ENCODE peak calls at places on chromosomes 7 and 10, in nine cellular contexts. One of them, this sample, is unnamed. For H3K9me3, the result is how much of the 10 kb centered on the place peaks cover.

GRCh38 chr10:24207781-24208611 is 942 bp upstream of the KIAA1217 start:
- DNase-seq in sigmoid colon: no peak
- DNase-seq in transverse colon: peak
- DNase-seq in GM12878: no peak
- DNase-seq in HepG2: peak
- DNase-seq in ovary: peak
- DNase-seq in upper lobe of left lung: peak
- DNase-seq in A549: no peak
- DNase-seq in tibial nerve: peak
- DNase-seq in this sample: peak

GRCh38 chr10:63264852-63265617 is 131.9 kb downstream of the NRBF2 start:
- DNase-seq in sigmoid colon: no peak
- DNase-seq in transverse colon: peak
- DNase-seq in GM12878: no peak
- DNase-seq in HepG2: peak
- DNase-seq in ovary: peak
- DNase-seq in upper lobe of left lung: no peak
- DNase-seq in A549: peak
- DNase-seq in tibial nerve: peak
- DNase-seq in this sample: no peak

GRCh38 chr10:123154943-123155505 is 822 bp downstream of the BUB3 start:
- DNase-seq in sigmoid colon: no peak
- DNase-seq in transverse colon: peak
- DNase-seq in GM12878: no peak
- DNase-seq in HepG2: peak
- DNase-seq in ovary: no peak
- DNase-seq in upper lobe of left lung: peak
- DNase-seq in A549: no peak
- DNase-seq in tibial nerve: no peak
- DNase-seq in this sample: no peak

GRCh38 chr7:32218741-32219283 is 148.6 kb upstream of the PDE1C start:
- DNase-seq in sigmoid colon: no peak
- DNase-seq in transverse colon: no peak
- DNase-seq in GM12878: no peak
- DNase-seq in HepG2: no peak
- DNase-seq in ovary: no peak
- DNase-seq in upper lobe of left lung: no peak
- DNase-seq in A549: no peak
- DNase-seq in tibial nerve: no peak
- DNase-seq in this sample: no peak

GRCh38 chr7:82194011-82194410 is 249.6 kb downstream of the CACNA2D1 start:
- DNase-seq in sigmoid colon: no peak
- DNase-seq in transverse colon: no peak
- DNase-seq in GM12878: no peak
- DNase-seq in HepG2: no peak
- DNase-seq in ovary: no peak
- DNase-seq in upper lobe of left lung: no peak
- DNase-seq in A549: no peak
- DNase-seq in tibial nerve: no peak
- DNase-seq in this sample: no peak

GRCh38 chr10:44520651-44521050 is 135.8 kb upstream of the CXCL12 start:
- DNase-seq in sigmoid colon: no peak
- DNase-seq in transverse colon: no peak
- DNase-seq in GM12878: no peak
- DNase-seq in HepG2: no peak
- DNase-seq in ovary: no peak
- DNase-seq in upper lobe of left lung: no peak
- DNase-seq in A549: no peak
- DNase-seq in tibial nerve: no peak
- DNase-seq in this sample: no peak

GRCh38 chr7:23960361-23960760 is 250.3 kb downstream of the STK31 start:
- DNase-seq in sigmoid colon: no peak
- DNase-seq in transverse colon: no peak
- DNase-seq in GM12878: no peak
- DNase-seq in HepG2: no peak
- DNase-seq in ovary: no peak
- DNase-seq in upper lobe of left lung: no peak
- DNase-seq in A549: no peak
- DNase-seq in tibial nerve: no peak
- DNase-seq in this sample: no peak

GRCh38 chr10:105070249-105070648 is 429.2 kb downstream of the SORCS3 start:
- DNase-seq in sigmoid colon: no peak
- DNase-seq in transverse colon: no peak
- DNase-seq in GM12878: no peak
- DNase-seq in HepG2: no peak
- DNase-seq in ovary: no peak
- DNase-seq in upper lobe of left lung: no peak
- DNase-seq in A549: no peak
- DNase-seq in tibial nerve: no peak
- DNase-seq in this sample: no peak

GRCh38 chr7:24665564-24666294 is 91.5 kb downstream of the GSDME start:
- DNase-seq in sigmoid colon: no peak
- DNase-seq in transverse colon: peak
- DNase-seq in GM12878: peak
- DNase-seq in HepG2: peak
- DNase-seq in ovary: peak
- DNase-seq in upper lobe of left lung: no peak
- DNase-seq in A549: peak
- DNase-seq in tibial nerve: peak
- DNase-seq in this sample: no peak

GRCh38 chr10:21020545-21020944 is 123.4 kb upstream of the NEBL start:
- DNase-seq in sigmoid colon: no peak
- DNase-seq in transverse colon: peak
- DNase-seq in GM12878: peak
- DNase-seq in HepG2: peak
- DNase-seq in ovary: no peak
- DNase-seq in upper lobe of left lung: no peak
- DNase-seq in A549: peak
- DNase-seq in tibial nerve: no peak
- DNase-seq in this sample: peak

GRCh38 chr10:103855424-103855823 is at the start of gene SH3PXD2A:
- DNase-seq in sigmoid colon: peak
- DNase-seq in transverse colon: peak
- DNase-seq in GM12878: no peak
- DNase-seq in HepG2: peak
- DNase-seq in ovary: peak
- DNase-seq in upper lobe of left lung: no peak
- DNase-seq in A549: peak
- DNase-seq in tibial nerve: no peak
- DNase-seq in this sample: no peak

GRCh38 chr7:158561659-158562058 is 26.0 kb downstream of the PTPRN2 start:
- DNase-seq in sigmoid colon: no peak
- DNase-seq in transverse colon: no peak
- DNase-seq in GM12878: no peak
- DNase-seq in HepG2: no peak
- DNase-seq in ovary: no peak
- DNase-seq in upper lobe of left lung: no peak
- DNase-seq in A549: no peak
- DNase-seq in tibial nerve: no peak
- DNase-seq in this sample: no peak

GRCh38 chr7:88300401-88300800 is 6.3 kb downstream of the STEAP4 start:
- DNase-seq in sigmoid colon: no peak
- DNase-seq in transverse colon: no peak
- DNase-seq in GM12878: no peak
- DNase-seq in HepG2: no peak
- DNase-seq in ovary: no peak
- DNase-seq in upper lobe of left lung: no peak
- DNase-seq in A549: no peak
- DNase-seq in tibial nerve: no peak
- DNase-seq in this sample: no peak

GRCh38 chr7:66921918-66922486 is 977 bp downstream of the TMEM248 start:
- DNase-seq in sigmoid colon: no peak
- DNase-seq in transverse colon: peak
- DNase-seq in GM12878: peak
- DNase-seq in HepG2: peak
- DNase-seq in ovary: no peak
- DNase-seq in upper lobe of left lung: no peak
- DNase-seq in A549: no peak
- DNase-seq in tibial nerve: no peak
- DNase-seq in this sample: no peak

GRCh38 chr7:92769361-92769633 is 67.1 kb downstream of the CDK6 start:
- DNase-seq in sigmoid colon: no peak
- DNase-seq in transverse colon: no peak
- DNase-seq in GM12878: no peak
- DNase-seq in HepG2: no peak
- DNase-seq in ovary: no peak
- DNase-seq in upper lobe of left lung: no peak
- DNase-seq in A549: no peak
- DNase-seq in tibial nerve: no peak
- DNase-seq in this sample: no peak

GRCh38 chr10:108736111-108736510 is 1187.2 kb downstream of the XPNPEP1 start:
- DNase-seq in sigmoid colon: no peak
- DNase-seq in transverse colon: no peak
- DNase-seq in GM12878: no peak
- DNase-seq in HepG2: no peak
- DNase-seq in ovary: no peak
- DNase-seq in upper lobe of left lung: no peak
- DNase-seq in A549: no peak
- DNase-seq in tibial nerve: no peak
- DNase-seq in this sample: no peak
- H3K9me3 ChIP-seq in sigmoid colon: under half
- H3K9me3 ChIP-seq in transverse colon: under half
- H3K9me3 ChIP-seq in GM12878: under half
- H3K9me3 ChIP-seq in HepG2: half or more
- H3K9me3 ChIP-seq in ovary: under half
- H3K9me3 ChIP-seq in upper lobe of left lung: under half
- H3K9me3 ChIP-seq in A549: under half
- H3K9me3 ChIP-seq in tibial nerve: under half
- H3K9me3 ChIP-seq in this sample: under half

GRCh38 chr7:47380325-47381131 is 201.4 kb downstream of the TNS3 start:
- DNase-seq in sigmoid colon: peak
- DNase-seq in transverse colon: peak
- DNase-seq in GM12878: no peak
- DNase-seq in HepG2: peak
- DNase-seq in ovary: peak
- DNase-seq in upper lobe of left lung: no peak
- DNase-seq in A549: no peak
- DNase-seq in tibial nerve: no peak
- DNase-seq in this sample: peak

GRCh38 chr7:47383064-47383463 is 198.8 kb downstream of the TNS3 start:
- DNase-seq in sigmoid colon: peak
- DNase-seq in transverse colon: peak
- DNase-seq in GM12878: no peak
- DNase-seq in HepG2: no peak
- DNase-seq in ovary: no peak
- DNase-seq in upper lobe of left lung: peak
- DNase-seq in A549: no peak
- DNase-seq in tibial nerve: no peak
- DNase-seq in this sample: peak

GRCh38 chr7:47383696-47384445 is 198.0 kb downstream of the TNS3 start:
- DNase-seq in sigmoid colon: peak
- DNase-seq in transverse colon: peak
- DNase-seq in GM12878: no peak
- DNase-seq in HepG2: no peak
- DNase-seq in ovary: no peak
- DNase-seq in upper lobe of left lung: peak
- DNase-seq in A549: no peak
- DNase-seq in tibial nerve: no peak
- DNase-seq in this sample: peak

GRCh38 chr7:47381132-47381495 is 200.8 kb downstream of the TNS3 start:
- DNase-seq in sigmoid colon: peak
- DNase-seq in transverse colon: no peak
- DNase-seq in GM12878: no peak
- DNase-seq in HepG2: no peak
- DNase-seq in ovary: no peak
- DNase-seq in upper lobe of left lung: no peak
- DNase-seq in A549: no peak
- DNase-seq in tibial nerve: no peak
- DNase-seq in this sample: no peak

GRCh38 chr7:47382200-47382599 is 199.7 kb downstream of the TNS3 start:
- DNase-seq in sigmoid colon: peak
- DNase-seq in transverse colon: peak
- DNase-seq in GM12878: no peak
- DNase-seq in HepG2: no peak
- DNase-seq in ovary: no peak
- DNase-seq in upper lobe of left lung: no peak
- DNase-seq in A549: no peak
- DNase-seq in tibial nerve: no peak
- DNase-seq in this sample: peak
- TF ChIP-seq POLR2A in sigmoid colon: no peak
- TF ChIP-seq POLR2A in transverse colon: no peak
- TF ChIP-seq POLR2A in GM12878: no peak
- TF ChIP-seq POLR2A in HepG2: no peak
- TF ChIP-seq POLR2A in ovary: no peak
- TF ChIP-seq POLR2A in upper lobe of left lung: no peak
- TF ChIP-seq POLR2A in A549: no peak
- TF ChIP-seq POLR2A in tibial nerve: no peak
- TF ChIP-seq POLR2A in this sample: no peak

GRCh38 chr7:17298840-17299476 is 506 bp downstream of the AHR start:
- DNase-seq in sigmoid colon: peak
- DNase-seq in transverse colon: peak
- DNase-seq in GM12878: no peak
- DNase-seq in HepG2: no peak
- DNase-seq in ovary: peak
- DNase-seq in upper lobe of left lung: peak
- DNase-seq in A549: peak
- DNase-seq in tibial nerve: peak
- DNase-seq in this sample: peak
- TF ChIP-seq EP300 in sigmoid colon: peak
- TF ChIP-seq EP300 in transverse colon: no peak
- TF ChIP-seq EP300 in GM12878: no peak
- TF ChIP-seq EP300 in HepG2: no peak
- TF ChIP-seq EP300 in ovary: no peak
- TF ChIP-seq EP300 in upper lobe of left lung: no peak
- TF ChIP-seq EP300 in A549: no peak
- TF ChIP-seq EP300 in tibial nerve: no peak
- TF ChIP-seq EP300 in this sample: no peak

GRCh38 chr10:130998046-130998435 is 313.5 kb downstream of the TCERG1L start:
- DNase-seq in sigmoid colon: no peak
- DNase-seq in transverse colon: no peak
- DNase-seq in GM12878: no peak
- DNase-seq in HepG2: no peak
- DNase-seq in ovary: no peak
- DNase-seq in upper lobe of left lung: no peak
- DNase-seq in A549: no peak
- DNase-seq in tibial nerve: no peak
- DNase-seq in this sample: no peak
- H3K9me3 ChIP-seq in sigmoid colon: under half
- H3K9me3 ChIP-seq in transverse colon: under half
- H3K9me3 ChIP-seq in GM12878: under half
- H3K9me3 ChIP-seq in HepG2: under half
- H3K9me3 ChIP-seq in ovary: under half
- H3K9me3 ChIP-seq in upper lobe of left lung: under half
- H3K9me3 ChIP-seq in A549: under half
- H3K9me3 ChIP-seq in tibial nerve: under half
- H3K9me3 ChIP-seq in this sample: under half

This sample was measured in stomach.